ENCODE peak calls at places on chromosome 11, in ten cellular contexts. One of them, this sample, is unnamed.

GRCh38 chr11:123454060-123454651 is 24.1 kb downstream of the GRAMD1B start:
- DNase-seq in kidney: no peak
- DNase-seq in endothelial cell: peak; percentile 9
- DNase-seq in activated CD4-positive, alpha-beta T cell treated with anti-CD3 and anti-CD28 coated beads for 24 hours: peak; percentile 47
- DNase-seq in H9: no peak
- DNase-seq in mucosa of descending colon: no peak
- DNase-seq in NCI-H2029 treated with DMSO at 0.1 percent for 48 hours: peak; percentile 92
- DNase-seq in activated CD4-positive, CD25-positive, alpha-beta regulatory T cell treated with anti-CD3 and anti-CD28 coated beads, Interleukin-2, amount 50 U/mL, for 72 hours: peak; percentile 57
- DNase-seq in non-pigmented ciliary epithelial cell: no peak
- DNase-seq in AML-193: peak; percentile 68
- DNase-seq in this sample: no peak

GRCh38 chr11:12109591-12110196 is 696 bp upstream of the MICAL2 start:
- DNase-seq in kidney: no peak
- DNase-seq in endothelial cell: no peak
- DNase-seq in activated CD4-positive, alpha-beta T cell treated with anti-CD3 and anti-CD28 coated beads for 24 hours: no peak
- DNase-seq in H9: no peak
- DNase-seq in mucosa of descending colon: no peak
- DNase-seq in NCI-H2029 treated with DMSO at 0.1 percent for 48 hours: no peak
- DNase-seq in activated CD4-positive, CD25-positive, alpha-beta regulatory T cell treated with anti-CD3 and anti-CD28 coated beads, Interleukin-2, amount 50 U/mL, for 72 hours: no peak
- DNase-seq in non-pigmented ciliary epithelial cell: no peak
- DNase-seq in AML-193: no peak
- DNase-seq in this sample: no peak

GRCh38 chr11:128497057-128497957 is 90.1 kb downstream of the ETS1 start:
- DNase-seq in kidney: no peak
- DNase-seq in endothelial cell: no peak
- DNase-seq in activated CD4-positive, alpha-beta T cell treated with anti-CD3 and anti-CD28 coated beads for 24 hours: no peak
- DNase-seq in H9: peak; percentile 29
- DNase-seq in mucosa of descending colon: no peak
- DNase-seq in NCI-H2029 treated with DMSO at 0.1 percent for 48 hours: peak; percentile 89
- DNase-seq in activated CD4-positive, CD25-positive, alpha-beta regulatory T cell treated with anti-CD3 and anti-CD28 coated beads, Interleukin-2, amount 50 U/mL, for 72 hours: no peak
- DNase-seq in non-pigmented ciliary epithelial cell: peak; percentile 95
- DNase-seq in AML-193: no peak
- DNase-seq in this sample: peak; percentile 66

GRCh38 chr11:2693271-2693833 is 6.4 kb downstream of the KCNQ1OT1 start:
- DNase-seq in kidney: peak; percentile 55
- DNase-seq in endothelial cell: no peak
- DNase-seq in activated CD4-positive, alpha-beta T cell treated with anti-CD3 and anti-CD28 coated beads for 24 hours: no peak
- DNase-seq in H9: peak; percentile 96
- DNase-seq in mucosa of descending colon: no peak
- DNase-seq in NCI-H2029 treated with DMSO at 0.1 percent for 48 hours: no peak
- DNase-seq in activated CD4-positive, CD25-positive, alpha-beta regulatory T cell treated with anti-CD3 and anti-CD28 coated beads, Interleukin-2, amount 50 U/mL, for 72 hours: no peak
- DNase-seq in non-pigmented ciliary epithelial cell: no peak
- DNase-seq in AML-193: no peak
- DNase-seq in this sample: no peak

GRCh38 chr11:111797145-111797581 is 31.0 kb upstream of the PPP2R1B start:
- DNase-seq in kidney: no peak
- DNase-seq in endothelial cell: no peak
- DNase-seq in activated CD4-positive, alpha-beta T cell treated with anti-CD3 and anti-CD28 coated beads for 24 hours: no peak
- DNase-seq in H9: no peak
- DNase-seq in mucosa of descending colon: no peak
- DNase-seq in NCI-H2029 treated with DMSO at 0.1 percent for 48 hours: peak; percentile 43
- DNase-seq in activated CD4-positive, CD25-positive, alpha-beta regulatory T cell treated with anti-CD3 and anti-CD28 coated beads, Interleukin-2, amount 50 U/mL, for 72 hours: no peak
- DNase-seq in non-pigmented ciliary epithelial cell: no peak
- DNase-seq in AML-193: peak; percentile 3
- DNase-seq in this sample: peak; percentile 11

GRCh38 chr11:8082391-8083087 is 1.5 kb downstream of the TUB start:
- DNase-seq in kidney: no peak
- DNase-seq in endothelial cell: no peak
- DNase-seq in activated CD4-positive, alpha-beta T cell treated with anti-CD3 and anti-CD28 coated beads for 24 hours: no peak
- DNase-seq in H9: peak; percentile 59
- DNase-seq in mucosa of descending colon: no peak
- DNase-seq in NCI-H2029 treated with DMSO at 0.1 percent for 48 hours: no peak
- DNase-seq in activated CD4-positive, CD25-positive, alpha-beta regulatory T cell treated with anti-CD3 and anti-CD28 coated beads, Interleukin-2, amount 50 U/mL, for 72 hours: no peak
- DNase-seq in non-pigmented ciliary epithelial cell: no peak
- DNase-seq in AML-193: no peak
- DNase-seq in this sample: no peak

GRCh38 chr11:90218606-90219005 is 4.2 kb downstream of the CHORDC1 start:
- DNase-seq in kidney: peak; percentile 68
- DNase-seq in endothelial cell: no peak
- DNase-seq in activated CD4-positive, alpha-beta T cell treated with anti-CD3 and anti-CD28 coated beads for 24 hours: no peak
- DNase-seq in H9: peak; percentile 49
- DNase-seq in mucosa of descending colon: no peak
- DNase-seq in NCI-H2029 treated with DMSO at 0.1 percent for 48 hours: no peak
- DNase-seq in activated CD4-positive, CD25-positive, alpha-beta regulatory T cell treated with anti-CD3 and anti-CD28 coated beads, Interleukin-2, amount 50 U/mL, for 72 hours: no peak
- DNase-seq in non-pigmented ciliary epithelial cell: no peak
- DNase-seq in AML-193: no peak
- DNase-seq in this sample: no peak

GRCh38 chr11:108891143-108891542 is 226.3 kb downstream of the DDX10 start:
- DNase-seq in kidney: no peak
- DNase-seq in endothelial cell: no peak
- DNase-seq in activated CD4-positive, alpha-beta T cell treated with anti-CD3 and anti-CD28 coated beads for 24 hours: no peak
- DNase-seq in H9: no peak
- DNase-seq in mucosa of descending colon: no peak
- DNase-seq in NCI-H2029 treated with DMSO at 0.1 percent for 48 hours: no peak
- DNase-seq in activated CD4-positive, CD25-positive, alpha-beta regulatory T cell treated with anti-CD3 and anti-CD28 coated beads, Interleukin-2, amount 50 U/mL, for 72 hours: no peak
- DNase-seq in non-pigmented ciliary epithelial cell: no peak
- DNase-seq in AML-193: no peak
- DNase-seq in this sample: no peak

GRCh38 chr11:122676638-122677037 is 21.1 kb downstream of the UBASH3B start:
- DNase-seq in kidney: no peak
- DNase-seq in endothelial cell: no peak
- DNase-seq in activated CD4-positive, alpha-beta T cell treated with anti-CD3 and anti-CD28 coated beads for 24 hours: no peak
- DNase-seq in H9: no peak
- DNase-seq in mucosa of descending colon: no peak
- DNase-seq in NCI-H2029 treated with DMSO at 0.1 percent for 48 hours: no peak
- DNase-seq in activated CD4-positive, CD25-positive, alpha-beta regulatory T cell treated with anti-CD3 and anti-CD28 coated beads, Interleukin-2, amount 50 U/mL, for 72 hours: no peak
- DNase-seq in non-pigmented ciliary epithelial cell: no peak
- DNase-seq in AML-193: no peak
- DNase-seq in this sample: no peak

This sample was measured in prostate gland.